ENCODE peak calls at places on chromosome 14, in four cellular contexts. R is nephron progenitor cell, F is astrocyte of the spinal cord, B is lung. V is an unnamed sample.
A peak's percentile ranks its signal among the peaks of the same experiment; 100 is the strongest.

GRCh38 chr14:56181666-56182065 is 63.5 kb downstream of the PELI2 start:
- DNase-seq in R (no peak), F (no peak), B (peak; percentile 43), V (no peak)

GRCh38 chr14:60722836-60723217 is 1.3 kb downstream of the SIX4 start:
- DNase-seq in R (peak; percentile 73), F (peak; percentile 58), B (no peak), V (peak; percentile 34)

GRCh38 chr14:91374897-91375747 is 42.5 kb downstream of the CCDC88C start:
- DNase-seq in R (no peak), F (no peak), B (no peak), V (no peak)

GRCh38 chr14:70782361-70782760 is 27.0 kb downstream of the MAP3K9 start:
- DNase-seq in R (no peak), F (peak; percentile 89), B (peak; percentile 36), V (no peak)

GRCh38 chr14:75661499-75661814 is 411 bp downstream of the TTLL5 start:
- DNase-seq in R (no peak), F (no peak), B (no peak), V (no peak)

GRCh38 chr14:55513491-55513890 is 66.5 kb upstream of the KTN1 start:
- DNase-seq in R (no peak), F (no peak), B (no peak), V (no peak)

GRCh38 chr14:24775919-24776318 is 141.9 kb upstream of the GZMB start:
- DNase-seq in R (no peak), F (no peak), B (no peak), V (no peak)

GRCh38 chr14:23145794-23146422 is 26.9 kb upstream of the CEBPE start:
- DNase-seq in R (no peak), F (no peak), B (no peak), V (no peak)

V was measured in dermis microvascular lymphatic vessel endothelial cell.